ENCODE peak calls at places on chromosomes 12 and 14, in four cellular contexts. U is left lung, M is transverse colon, W is kidney epithelial cell. X is an unnamed sample.

GRCh38 chr12:59486827-59487226 is 109.0 kb upstream of the SLC16A7 start:
- DNase-seq in U (no peak), W (no peak), M (no peak), X (no peak)

GRCh38 chr12:57149309-57149900 is 2.0 kb upstream of the LRP1-AS start:
- DNase-seq in W (no peak), U (no peak), M (peak; percentile 77), X (no peak)

GRCh38 chr14:65035049-65035448 is 48.4 kb downstream of the FNTB start:
- DNase-seq in M (no peak), U (peak; percentile 46), W (no peak), X (no peak)

GRCh38 chr14:85487215-85487614 is 42.7 kb upstream of the FLRT2 start:
- DNase-seq in M (no peak), U (no peak), W (no peak), X (no peak)

GRCh38 chr12:101051151-101051550 is 158.9 kb downstream of the SLC5A8 start:
- DNase-seq in W (no peak), M (no peak), U (no peak), X (no peak)

GRCh38 chr12:2488596-2488995 is 306.2 kb upstream of the FKBP4 start:
- DNase-seq in W (no peak), M (no peak), U (no peak), X (no peak)

GRCh38 chr12:9687228-9687627 is 17.7 kb downstream of the CLEC2D start:
- DNase-seq in W (peak; percentile 56), M (no peak), U (no peak), X (no peak)

GRCh38 chr12:98737327-98737722 is 92.2 kb downstream of the APAF1 start:
- DNase-seq in U (no peak), M (no peak), W (no peak), X (no peak)

GRCh38 chr14:66944872-66945271 is 244.4 kb upstream of the GARIN2 start:
- DNase-seq in M (no peak), W (no peak), U (no peak), X (peak; percentile 41)

GRCh38 chr12:94148841-94149780 is 734 bp downstream of the PLXNC1 start:
- DNase-seq in M (peak; percentile 52), U (peak; percentile 66), W (no peak), X (peak; percentile 85)

GRCh38 chr14:101819251-101819990 is 57.9 kb downstream of the PPP2R5C start:
- DNase-seq in U (no peak), W (no peak), M (peak; percentile 58), X (no peak)

GRCh38 chr14:77141592-77142288 is at the start of gene ZDHHC22:
- DNase-seq in U (no peak), M (no peak), W (no peak), X (no peak)

GRCh38 chr14:67941456-67942018 is 122.0 kb downstream of the RAD51B start:
- DNase-seq in U (no peak), M (no peak), W (no peak), X (no peak)

GRCh38 chr12:92915365-92915764 is 13.7 kb downstream of the EEA1 start:
- DNase-seq in W (no peak), M (no peak), U (no peak), X (no peak)

GRCh38 chr14:22553445-22553844 is 35.6 kb downstream of the DAD1 start:
- DNase-seq in M (no peak), U (no peak), W (no peak), X (no peak)

GRCh38 chr12:14961466-14962155 is at the start of gene ARHGDIB:
- DNase-seq in U (no peak), W (no peak), M (peak; percentile 58), X (peak; percentile 93)

GRCh38 chr12:96063046-96063445 is 27.7 kb upstream of the LTA4H start:
- DNase-seq in M (no peak), W (no peak), U (no peak), X (peak; percentile 21)

GRCh38 chr14:44316647-44317432 is 190.2 kb downstream of the FSCB start:
- DNase-seq in W (peak; percentile 98), U (peak; percentile 35), M (peak; percentile 30), X (peak; percentile 0)

GRCh38 chr12:16272222-16272621 is 5.3 kb downstream of the SLC15A5 start:
- DNase-seq in U (no peak), W (no peak), M (no peak), X (no peak)

GRCh38 chr12:112973712-112974305 is 4.5 kb upstream of the OAS2 start:
- DNase-seq in W (no peak), U (no peak), M (no peak), X (no peak)

GRCh38 chr12:27781680-27782079 is 1.6 kb upstream of the MANSC4 start:
- DNase-seq in U (no peak), W (no peak), M (no peak), X (no peak)

GRCh38 chr12:108912361-108912760 is 32.5 kb downstream of the DAO start:
- DNase-seq in M (no peak), U (no peak), W (no peak), X (no peak)

GRCh38 chr12:73341559-73342247 is 1069.5 kb downstream of the TRHDE start:
- DNase-seq in U (no peak), M (no peak), W (no peak), X (no peak)

GRCh38 chr12:6950401-6950801 is 755 bp upstream of the PTPN6 start:
- DNase-seq in M (no peak), W (no peak), U (peak; percentile 19), X (peak; percentile 71)
- TF ChIP-seq CTCF in M (peak; percentile 10), W (peak; percentile 27), U (no peak), X (peak; percentile 61)

GRCh38 chr14:25048170-25049126 is 1.5 kb downstream of the STXBP6 start:
- DNase-seq in W (no peak), U (no peak), M (peak; percentile 25), X (no peak)
- H3K4me3 ChIP-seq in W (no peak overlapping the region), U (peak overlapping the region; percentile 50), M (peak overlapping the region; percentile 77), X (no peak overlapping the region)

GRCh38 chr14:29089849-29090248 is 323.3 kb downstream of the FOXG1 start:
- DNase-seq in U (no peak), W (no peak), M (no peak), X (no peak)

GRCh38 chr14:29085546-29085945 is 319.0 kb downstream of the FOXG1 start:
- DNase-seq in M (no peak), U (no peak), W (no peak), X (no peak)
- TF ChIP-seq CTCF in M (no peak), U (no peak), W (peak; percentile 45), X (no peak)

GRCh38 chr14:91731018-91731417 is 868 bp downstream of the CATSPERB start:
- DNase-seq in W (no peak), M (no peak), U (no peak), X (no peak)

GRCh38 chr14:91731986-91732385 is at the start of gene CATSPERB:
- DNase-seq in U (no peak), W (no peak), M (no peak), X (no peak)

GRCh38 chr14:91729756-91730155 is 2.1 kb downstream of the CATSPERB start:
- DNase-seq in W (no peak), U (no peak), M (no peak), X (no peak)

GRCh38 chr14:91727121-91727520 is 4.8 kb downstream of the CATSPERB start:
- DNase-seq in M (no peak), W (no peak), U (no peak), X (no peak)

GRCh38 chr14:91728616-91729183 is 3.2 kb downstream of the CATSPERB start:
- DNase-seq in U (no peak), M (no peak), W (no peak), X (no peak)
- H3K4me3 ChIP-seq in U (no peak overlapping the region), M (no peak overlapping the region), W (no peak overlapping the region), X (no peak overlapping the region)

GRCh38 chr12:50258167-50258551 is 25.2 kb downstream of the LIMA1 start:
- DNase-seq in M (peak; percentile 43), U (no peak), W (no peak), X (no peak)
- TF ChIP-seq CTCF in M (no peak), U (no peak), W (no peak), X (no peak)

GRCh38 chr14:57732886-57733285 is 133.0 kb downstream of the SLC35F4 start:
- DNase-seq in U (no peak), W (no peak), M (no peak), X (peak; percentile 8)
- H3K4me3 ChIP-seq in U (no peak overlapping the region), W (no peak overlapping the region), M (no peak overlapping the region), X (no peak overlapping the region)

DNA sequence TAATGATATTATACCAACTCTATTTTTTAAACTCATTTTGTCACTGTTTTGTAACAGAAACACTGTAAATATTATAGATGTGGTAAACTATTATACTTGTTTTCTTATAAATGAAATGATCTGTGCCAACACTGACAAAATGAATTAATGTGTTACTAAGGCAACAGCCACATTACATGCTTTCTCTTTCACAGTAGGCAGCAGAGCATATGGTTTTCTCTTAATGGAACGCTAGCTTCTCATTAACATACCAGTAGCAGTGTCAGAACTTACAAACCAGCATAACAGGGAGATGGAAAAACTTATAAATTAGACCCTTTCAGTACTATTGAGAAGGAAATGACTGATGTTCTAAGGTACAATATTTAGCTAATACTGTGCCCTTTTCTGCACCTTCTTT is 398.8 kb downstream of the PRKD1 start:
- DNase-seq in U (no peak), M (no peak), W (peak; percentile 1), X (peak; percentile 1)
- TF ChIP-seq CTCF in U (no peak), M (no peak), W (no peak), X (no peak)

X was measured in GM12865.